ENCODE peak calls at places on chromosomes 3 and 15, in eight cellular contexts. X is A549, Z is ovary, R is transverse colon, Q is suprapubic skin, B is sigmoid colon, C is tibial nerve, P is GM12878. L is an unnamed sample.

GRCh38 chr3:23629181-23629893 is 176.4 kb upstream of the UBE2E1 start:
- DNase-seq in X (peak; percentile 62), Z (no peak), R (no peak), Q (no peak), B (no peak), C (no peak), P (no peak), L (no peak)

GRCh38 chr3:149449799-149450198 is 24.7 kb upstream of the TM4SF4 start:
- DNase-seq in X (no peak), Z (no peak), R (no peak), Q (no peak), B (no peak), C (no peak), P (no peak), L (no peak)

GRCh38 chr3:42071720-42072582 is 19.2 kb upstream of the TRAK1 start:
- DNase-seq in X (peak; percentile 63), Z (peak; percentile 58), R (peak; percentile 75), Q (peak; percentile 82), B (peak; percentile 96), C (no peak), P (no peak), L (peak; percentile 75)

GRCh38 chr3:126750760-126751129 is 46.7 kb downstream of the CHCHD6 start:
- DNase-seq in X (no peak), Z (no peak), R (no peak), Q (no peak), B (no peak), C (no peak), P (no peak), L (no peak)

GRCh38 chr3:184766555-184767261 is 45.3 kb upstream of the VPS8 start:
- DNase-seq in X (peak; percentile 48), Z (no peak), R (no peak), Q (no peak), B (no peak), C (no peak), P (no peak), L (no peak)

GRCh38 chr3:9091811-9092210 is 128.5 kb upstream of the RAD18 start:
- DNase-seq in X (no peak), Z (peak; percentile 49), R (no peak), Q (no peak), B (no peak), C (no peak), P (no peak), L (no peak)

GRCh38 chr15:68775671-68776476 is 44.8 kb downstream of the ANP32A start:
- DNase-seq in X (no peak), Z (peak; percentile 93), R (peak; percentile 55), Q (peak; percentile 90), B (peak; percentile 95), C (peak; percentile 66), P (no peak), L (peak; percentile 37)

GRCh38 chr15:70245932-70246622 is 148.4 kb upstream of the TLE3 start:
- DNase-seq in X (no peak), Z (peak; percentile 51), R (peak; percentile 38), Q (peak; percentile 59), B (peak; percentile 69), C (no peak), P (peak; percentile 30), L (peak; percentile 42)

GRCh38 chr3:108493862-108494261 is 16.5 kb downstream of the MYH15 start:
- DNase-seq in X (peak; percentile 31), Z (no peak), R (peak; percentile 37), Q (no peak), B (no peak), C (no peak), P (no peak), L (no peak)

GRCh38 chr3:184786271-184787010 is 25.5 kb upstream of the VPS8 start:
- DNase-seq in X (no peak), Z (peak; percentile 68), R (peak; percentile 56), Q (no peak), B (peak; percentile 81), C (peak; percentile 30), P (no peak), L (no peak)

GRCh38 chr3:99620976-99621375 is 17.4 kb upstream of the COL8A1 start:
- DNase-seq in X (no peak), Z (no peak), R (no peak), Q (no peak), B (no peak), C (no peak), P (no peak), L (no peak)

GRCh38 chr3:16724487-16724886 is 119.3 kb upstream of the DAZL start:
- DNase-seq in X (no peak), Z (no peak), R (no peak), Q (no peak), B (no peak), C (no peak), P (no peak), L (no peak)

GRCh38 chr15:64166104-64166890 is 3.5 kb upstream of the PPIB start:
- DNase-seq in X (no peak), Z (no peak), R (no peak), Q (no peak), B (no peak), C (no peak), P (no peak), L (no peak)
- TF ChIP-seq POLR2A in X (no peak), Z (no peak), R (no peak), Q (no peak), B (no peak), C (no peak), P (no peak), L (no peak)

GRCh38 chr15:36208868-36209582 is 370.4 kb upstream of the CDIN1 start:
- DNase-seq in X (no peak), Z (no peak), R (no peak), Q (no peak), B (no peak), C (no peak), P (no peak), L (no peak)
- TF ChIP-seq CTCF in X (no peak), Z (no peak), R (no peak), Q (no peak), B (no peak), C (no peak), P (no peak), L (no peak)

GRCh38 chr3:125481786-125482185 is 38.2 kb downstream of the SNX4 start:
- DNase-seq in X (no peak), Z (no peak), R (no peak), Q (no peak), B (no peak), C (no peak), P (no peak), L (no peak)
- TF ChIP-seq EP300 in X (no peak), Z (no peak), R (no peak), Q (no peak), B (no peak), C (no peak), P (no peak), L (no peak)

DNA sequence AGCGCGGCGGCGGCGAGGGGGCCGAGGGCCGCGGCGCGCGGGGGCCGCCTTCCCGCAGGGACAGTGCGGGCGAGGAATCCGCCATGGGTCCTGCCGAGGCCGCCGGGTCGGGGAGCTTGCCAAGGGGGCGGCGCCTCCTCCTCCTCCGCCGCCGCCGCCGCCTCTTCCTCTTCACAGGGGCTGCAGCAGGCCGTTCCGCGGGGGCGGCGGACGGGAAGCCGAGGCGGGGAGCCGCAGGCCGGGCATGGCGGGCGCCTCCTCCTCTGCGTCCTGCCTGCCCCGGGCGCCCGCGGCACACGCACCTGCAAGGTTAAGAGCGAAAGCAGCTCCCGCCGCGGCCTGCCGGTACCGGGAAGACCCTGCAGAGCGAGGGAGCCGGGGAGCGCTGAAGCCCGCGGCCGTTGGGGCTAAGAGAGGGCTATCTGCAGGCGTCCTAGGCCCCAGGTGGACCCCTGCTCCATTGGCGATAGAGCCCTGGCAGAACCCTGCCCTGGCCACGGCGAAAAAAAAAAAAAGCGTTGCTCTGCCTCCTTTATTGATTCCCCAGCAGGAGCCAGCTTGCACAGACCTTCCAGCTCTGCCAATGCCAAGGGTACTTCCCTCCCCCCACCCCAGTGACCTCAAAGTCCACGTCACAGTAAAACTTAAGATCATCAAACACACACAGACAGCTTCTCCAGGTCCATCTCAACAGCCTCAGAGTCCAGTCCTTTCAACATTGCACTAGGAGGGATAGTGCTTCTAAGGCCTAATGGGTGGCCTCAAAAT is at the start of gene LYSMD2:
- DNase-seq in X (peak; percentile 54), Z (peak; percentile 89), R (peak; percentile 79), Q (peak; percentile 82), B (peak; percentile 89), C (peak; percentile 64), P (no peak), L (peak; percentile 78)
- TF ChIP-seq POLR2A in X (peak; percentile 56), Z (no peak), R (peak; percentile 30), Q (no peak), B (no peak), C (no peak), P (peak; percentile 47), L (no peak)

GRCh38 chr3:128846501-128846900 is 32.9 kb upstream of the ACAD9 start:
- DNase-seq in X (no peak), Z (no peak), R (no peak), Q (no peak), B (no peak), C (no peak), P (no peak), L (no peak)

GRCh38 chr3:128851601-128852000 is 27.8 kb upstream of the ACAD9 start:
- DNase-seq in X (no peak), Z (no peak), R (no peak), Q (no peak), B (no peak), C (no peak), P (no peak), L (no peak)

GRCh38 chr3:128847631-128848370 is 31.6 kb upstream of the ACAD9 start:
- DNase-seq in X (no peak), Z (no peak), R (no peak), Q (no peak), B (no peak), C (no peak), P (no peak), L (no peak)

GRCh38 chr3:128850544-128850943 is 28.9 kb upstream of the ACAD9 start:
- DNase-seq in X (no peak), Z (no peak), R (no peak), Q (no peak), B (no peak), C (no peak), P (no peak), L (no peak)

GRCh38 chr3:128849776-128850542 is 29.5 kb upstream of the ACAD9 start:
- DNase-seq in X (peak; percentile 9), Z (no peak), R (no peak), Q (no peak), B (no peak), C (no peak), P (no peak), L (no peak)
- TF ChIP-seq CTCF in X (no peak), Z (no peak), R (no peak), Q (no peak), B (no peak), C (no peak), P (no peak), L (no peak)

DNA sequence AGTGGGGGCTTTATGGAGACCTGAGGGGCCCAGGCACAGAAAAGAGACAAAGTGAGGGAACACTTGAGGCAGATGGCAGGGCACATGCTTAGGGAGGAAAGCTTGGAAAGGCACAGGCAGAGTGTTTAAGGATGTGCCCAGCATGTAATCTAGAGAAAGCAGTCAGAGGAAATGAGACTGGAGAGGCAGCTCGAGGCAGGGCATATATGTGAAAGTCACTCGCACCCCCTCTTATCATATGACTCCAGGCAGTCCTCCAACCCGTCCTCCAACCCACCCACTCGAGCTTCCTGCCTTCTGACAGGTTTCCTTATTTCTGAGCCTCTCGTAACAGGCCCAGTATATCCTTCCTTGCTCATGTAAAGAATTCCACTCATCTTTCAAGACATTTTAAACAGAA is 294.0 kb downstream of the SOX2 start:
- DNase-seq in X (no peak), Z (no peak), R (no peak), Q (no peak), B (no peak), C (no peak), P (no peak), L (no peak)
- TF ChIP-seq EP300 in X (no peak), Z (no peak), R (no peak), Q (no peak), B (no peak), C (no peak), P (no peak), L (no peak)